ENCODE peak calls at places on chromosomes 13 and 19, in four cellular contexts. One of them, this sample, is unnamed.

GRCh38 chr13:90889906-90890305 is 457.6 kb upstream of the MIR17HG start:
- DNase-seq in nephron progenitor cell: no peak
- DNase-seq in thyroid gland: no peak
- DNase-seq in fibroblast of pulmonary artery: no peak
- DNase-seq in this sample: no peak

GRCh38 chr19:6219592-6220290 is 60.0 kb downstream of the MLLT1 start:
- DNase-seq in nephron progenitor cell: no peak
- DNase-seq in thyroid gland: no peak
- DNase-seq in fibroblast of pulmonary artery: peak; percentile 30
- DNase-seq in this sample: no peak

GRCh38 chr19:51203941-51204720 is 20.7 kb upstream of the CD33 start:
- DNase-seq in nephron progenitor cell: no peak
- DNase-seq in thyroid gland: peak; percentile 53
- DNase-seq in fibroblast of pulmonary artery: no peak
- DNase-seq in this sample: no peak

GRCh38 chr13:105783261-105783660 is 752.2 kb downstream of the EFNB2 start:
- DNase-seq in nephron progenitor cell: no peak
- DNase-seq in thyroid gland: no peak
- DNase-seq in fibroblast of pulmonary artery: no peak
- DNase-seq in this sample: no peak

GRCh38 chr13:90538063-90538462 is 809.4 kb upstream of the MIR17HG start:
- DNase-seq in nephron progenitor cell: no peak
- DNase-seq in thyroid gland: no peak
- DNase-seq in fibroblast of pulmonary artery: no peak
- DNase-seq in this sample: no peak

GRCh38 chr13:104006625-104007061 is 940.4 kb upstream of the SLC10A2 start:
- DNase-seq in nephron progenitor cell: no peak
- DNase-seq in thyroid gland: no peak
- DNase-seq in fibroblast of pulmonary artery: peak; percentile 45
- DNase-seq in this sample: no peak

GRCh38 chr13:20274466-20274865 is 42.3 kb upstream of the GJB6 start:
- DNase-seq in nephron progenitor cell: no peak
- DNase-seq in thyroid gland: peak; percentile 67
- DNase-seq in fibroblast of pulmonary artery: no peak
- DNase-seq in this sample: no peak

GRCh38 chr19:27909861-27910260 is 1303.1 kb downstream of the UQCRFS1 start:
- DNase-seq in nephron progenitor cell: no peak
- DNase-seq in thyroid gland: no peak
- DNase-seq in fibroblast of pulmonary artery: no peak
- DNase-seq in this sample: no peak

GRCh38 chr13:74675185-74675584 is 541.0 kb upstream of the KLF12 start:
- DNase-seq in nephron progenitor cell: no peak
- DNase-seq in thyroid gland: no peak
- DNase-seq in fibroblast of pulmonary artery: peak; percentile 10
- DNase-seq in this sample: no peak

GRCh38 chr13:64428196-64428595 is 2801.9 kb downstream of the PCDH9 start:
- DNase-seq in nephron progenitor cell: no peak
- DNase-seq in thyroid gland: no peak
- DNase-seq in fibroblast of pulmonary artery: peak; percentile 3
- DNase-seq in this sample: no peak

GRCh38 chr13:79679334-79679733 is 198.4 kb downstream of the NDFIP2 start:
- DNase-seq in nephron progenitor cell: peak; percentile 79
- DNase-seq in thyroid gland: peak; percentile 81
- DNase-seq in fibroblast of pulmonary artery: peak; percentile 88
- DNase-seq in this sample: peak; percentile 71

GRCh38 chr19:41767105-41767504 is 11.8 kb downstream of the CEACAM6 start:
- DNase-seq in nephron progenitor cell: no peak
- DNase-seq in thyroid gland: no peak
- DNase-seq in fibroblast of pulmonary artery: no peak
- DNase-seq in this sample: no peak

GRCh38 chr19:31350033-31350692 is 927 bp upstream of the TSHZ3 start:
- DNase-seq in nephron progenitor cell: peak; percentile 51
- DNase-seq in thyroid gland: peak; percentile 53
- DNase-seq in fibroblast of pulmonary artery: peak; percentile 34
- DNase-seq in this sample: no peak

GRCh38 chr13:44664308-44664707 is 88.2 kb upstream of the TSC22D1 start:
- DNase-seq in nephron progenitor cell: no peak
- DNase-seq in thyroid gland: no peak
- DNase-seq in fibroblast of pulmonary artery: no peak
- DNase-seq in this sample: no peak

GRCh38 chr13:101552797-101553196 is 100.3 kb downstream of the ITGBL1 start:
- DNase-seq in nephron progenitor cell: no peak
- DNase-seq in thyroid gland: no peak
- DNase-seq in fibroblast of pulmonary artery: peak; percentile 52
- DNase-seq in this sample: no peak

GRCh38 chr13:33757713-33758112 is 60.2 kb upstream of the RFC3 start:
- DNase-seq in nephron progenitor cell: no peak
- DNase-seq in thyroid gland: no peak
- DNase-seq in fibroblast of pulmonary artery: no peak
- DNase-seq in this sample: no peak

GRCh38 chr13:54383604-54384003 is 1355.0 kb downstream of the OLFM4 start:
- DNase-seq in nephron progenitor cell: no peak
- DNase-seq in thyroid gland: no peak
- DNase-seq in fibroblast of pulmonary artery: no peak
- DNase-seq in this sample: no peak

GRCh38 chr13:87680298-87680697 is 9.1 kb downstream of the SLITRK5 start:
- DNase-seq in nephron progenitor cell: no peak
- DNase-seq in thyroid gland: peak; percentile 37
- DNase-seq in fibroblast of pulmonary artery: no peak
- DNase-seq in this sample: no peak

GRCh38 chr19:43774103-43774939 is 6.5 kb downstream of the KCNN4 start:
- DNase-seq in nephron progenitor cell: peak; percentile 86
- DNase-seq in thyroid gland: peak; percentile 40
- DNase-seq in fibroblast of pulmonary artery: peak; percentile 57
- DNase-seq in this sample: peak; percentile 72

GRCh38 chr13:71879129-71879535 is 12.1 kb upstream of the DACH1 start:
- DNase-seq in nephron progenitor cell: peak; percentile 18
- DNase-seq in thyroid gland: no peak
- DNase-seq in fibroblast of pulmonary artery: peak; percentile 69
- DNase-seq in this sample: no peak

GRCh38 chr19:47798904-47799266 is 5.5 kb downstream of the TPRX1 start:
- DNase-seq in nephron progenitor cell: no peak
- DNase-seq in thyroid gland: no peak
- DNase-seq in fibroblast of pulmonary artery: no peak
- DNase-seq in this sample: no peak

GRCh38 chr13:48410199-48410598 is 2.7 kb downstream of the LPAR6 start:
- DNase-seq in nephron progenitor cell: no peak
- DNase-seq in thyroid gland: no peak
- DNase-seq in fibroblast of pulmonary artery: no peak
- DNase-seq in this sample: no peak

GRCh38 chr19:51431124-51431523 is 13.7 kb upstream of the SIGLEC10 start:
- DNase-seq in nephron progenitor cell: no peak
- DNase-seq in thyroid gland: no peak
- DNase-seq in fibroblast of pulmonary artery: no peak
- DNase-seq in this sample: no peak

GRCh38 chr19:45075215-45076028 is 856 bp downstream of the ZNF296 start:
- DNase-seq in nephron progenitor cell: peak; percentile 28
- DNase-seq in thyroid gland: peak; percentile 81
- DNase-seq in fibroblast of pulmonary artery: no peak
- DNase-seq in this sample: no peak

GRCh38 chr13:114283581-114283980 is 2.2 kb downstream of the UPF3A start:
- DNase-seq in nephron progenitor cell: no peak
- DNase-seq in thyroid gland: no peak
- DNase-seq in fibroblast of pulmonary artery: no peak
- DNase-seq in this sample: no peak

GRCh38 chr19:45474941-45475516 is 7.2 kb downstream of the FOSB start:
- DNase-seq in nephron progenitor cell: no peak
- DNase-seq in thyroid gland: peak; percentile 35
- DNase-seq in fibroblast of pulmonary artery: peak; percentile 60
- DNase-seq in this sample: no peak

GRCh38 chr13:21673592-21674270 is 2.9 kb downstream of the FGF9 start:
- DNase-seq in nephron progenitor cell: peak; percentile 71
- DNase-seq in thyroid gland: peak; percentile 52
- DNase-seq in fibroblast of pulmonary artery: peak; percentile 29
- DNase-seq in this sample: peak; percentile 57

GRCh38 chr13:57326532-57326931 is 159.5 kb downstream of the PRR20E start:
- DNase-seq in nephron progenitor cell: no peak
- DNase-seq in thyroid gland: no peak
- DNase-seq in fibroblast of pulmonary artery: no peak
- DNase-seq in this sample: no peak

GRCh38 chr19:679418-680286 is 3.5 kb downstream of the FSTL3 start:
- DNase-seq in nephron progenitor cell: peak; percentile 61
- DNase-seq in thyroid gland: peak; percentile 47
- DNase-seq in fibroblast of pulmonary artery: peak; percentile 88
- DNase-seq in this sample: peak; percentile 38

GRCh38 chr13:51834581-51835158 is 10.3 kb downstream of the TMEM272 start:
- DNase-seq in nephron progenitor cell: no peak
- DNase-seq in thyroid gland: no peak
- DNase-seq in fibroblast of pulmonary artery: no peak
- DNase-seq in this sample: no peak

GRCh38 chr19:4114181-4114580 is 9.7 kb downstream of the MAP2K2 start:
- DNase-seq in nephron progenitor cell: no peak
- DNase-seq in thyroid gland: no peak
- DNase-seq in fibroblast of pulmonary artery: no peak
- DNase-seq in this sample: no peak

GRCh38 chr19:4113398-4114088 is 10.4 kb downstream of the MAP2K2 start:
- DNase-seq in nephron progenitor cell: no peak
- DNase-seq in thyroid gland: no peak
- DNase-seq in fibroblast of pulmonary artery: no peak
- DNase-seq in this sample: no peak

GRCh38 chr19:4115818-4116385 is 8.0 kb downstream of the MAP2K2 start:
- DNase-seq in nephron progenitor cell: no peak
- DNase-seq in thyroid gland: no peak
- DNase-seq in fibroblast of pulmonary artery: no peak
- DNase-seq in this sample: no peak

GRCh38 chr19:4112367-4112766 is 11.6 kb downstream of the MAP2K2 start:
- DNase-seq in nephron progenitor cell: no peak
- DNase-seq in thyroid gland: no peak
- DNase-seq in fibroblast of pulmonary artery: no peak
- DNase-seq in this sample: no peak

GRCh38 chr19:4115050-4115817 is 8.7 kb downstream of the MAP2K2 start:
- DNase-seq in nephron progenitor cell: no peak
- DNase-seq in thyroid gland: no peak
- DNase-seq in fibroblast of pulmonary artery: no peak
- DNase-seq in this sample: no peak
- TF ChIP-seq CTCF in nephron progenitor cell: no peak
- TF ChIP-seq CTCF in thyroid gland: no peak
- TF ChIP-seq CTCF in fibroblast of pulmonary artery: no peak
- TF ChIP-seq CTCF in this sample: no peak

DNA sequence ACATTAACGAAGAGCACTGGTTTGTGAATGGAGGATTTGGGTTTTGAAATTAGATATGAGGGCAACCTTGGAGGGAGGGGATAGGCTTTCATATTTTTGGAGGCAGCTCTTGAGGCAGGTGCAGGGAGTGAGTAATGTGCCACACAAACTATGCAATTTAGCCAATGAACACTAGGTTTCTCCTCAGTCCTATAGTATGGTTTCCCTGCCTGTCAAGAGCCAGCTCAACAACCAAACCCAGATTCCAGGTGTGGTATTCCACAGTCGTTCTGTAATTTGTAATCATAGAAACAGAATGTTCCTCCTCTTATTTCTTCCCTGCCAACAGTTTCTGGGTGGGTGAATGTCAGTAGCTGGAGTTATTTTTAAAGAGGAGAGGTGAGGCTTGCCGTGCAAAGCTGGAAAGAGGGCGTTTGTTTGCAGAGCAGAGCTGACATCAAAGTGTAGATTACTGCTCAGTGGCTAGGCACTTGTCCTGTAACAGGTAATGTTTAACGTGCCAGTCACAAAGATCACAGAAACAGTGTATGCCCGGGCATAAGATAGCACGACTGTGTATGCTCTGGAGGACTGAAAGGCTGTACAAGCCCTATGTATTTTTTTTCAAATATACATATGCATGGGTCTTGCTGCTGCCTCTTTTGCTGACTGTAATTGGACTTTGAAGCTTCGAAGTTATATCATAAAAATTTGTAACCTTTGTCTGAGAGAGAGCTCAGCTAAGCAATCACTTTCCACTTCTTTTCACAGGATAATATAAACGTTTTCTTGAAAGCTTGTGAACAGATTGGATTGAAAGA is 124.3 kb downstream of the LMO7 start:
- DNase-seq in nephron progenitor cell: no peak
- DNase-seq in thyroid gland: peak; percentile 75
- DNase-seq in fibroblast of pulmonary artery: no peak
- DNase-seq in this sample: no peak
- TF ChIP-seq CTCF in nephron progenitor cell: no peak
- TF ChIP-seq CTCF in thyroid gland: peak; percentile 20
- TF ChIP-seq CTCF in fibroblast of pulmonary artery: no peak
- TF ChIP-seq CTCF in this sample: no peak

GRCh38 chr19:3810708-3811355 is 24.7 kb upstream of the MATK start:
- DNase-seq in nephron progenitor cell: no peak
- DNase-seq in thyroid gland: no peak
- DNase-seq in fibroblast of pulmonary artery: no peak
- DNase-seq in this sample: no peak

GRCh38 chr19:3807574-3808354 is 21.6 kb upstream of the MATK start:
- DNase-seq in nephron progenitor cell: no peak
- DNase-seq in thyroid gland: no peak
- DNase-seq in fibroblast of pulmonary artery: no peak
- DNase-seq in this sample: no peak

GRCh38 chr19:3807131-3807480 is 20.9 kb upstream of the MATK start:
- DNase-seq in nephron progenitor cell: no peak
- DNase-seq in thyroid gland: no peak
- DNase-seq in fibroblast of pulmonary artery: no peak
- DNase-seq in this sample: no peak

GRCh38 chr19:3809881-3810707 is 23.9 kb upstream of the MATK start:
- DNase-seq in nephron progenitor cell: no peak
- DNase-seq in thyroid gland: no peak
- DNase-seq in fibroblast of pulmonary artery: no peak
- DNase-seq in this sample: no peak

DNA sequence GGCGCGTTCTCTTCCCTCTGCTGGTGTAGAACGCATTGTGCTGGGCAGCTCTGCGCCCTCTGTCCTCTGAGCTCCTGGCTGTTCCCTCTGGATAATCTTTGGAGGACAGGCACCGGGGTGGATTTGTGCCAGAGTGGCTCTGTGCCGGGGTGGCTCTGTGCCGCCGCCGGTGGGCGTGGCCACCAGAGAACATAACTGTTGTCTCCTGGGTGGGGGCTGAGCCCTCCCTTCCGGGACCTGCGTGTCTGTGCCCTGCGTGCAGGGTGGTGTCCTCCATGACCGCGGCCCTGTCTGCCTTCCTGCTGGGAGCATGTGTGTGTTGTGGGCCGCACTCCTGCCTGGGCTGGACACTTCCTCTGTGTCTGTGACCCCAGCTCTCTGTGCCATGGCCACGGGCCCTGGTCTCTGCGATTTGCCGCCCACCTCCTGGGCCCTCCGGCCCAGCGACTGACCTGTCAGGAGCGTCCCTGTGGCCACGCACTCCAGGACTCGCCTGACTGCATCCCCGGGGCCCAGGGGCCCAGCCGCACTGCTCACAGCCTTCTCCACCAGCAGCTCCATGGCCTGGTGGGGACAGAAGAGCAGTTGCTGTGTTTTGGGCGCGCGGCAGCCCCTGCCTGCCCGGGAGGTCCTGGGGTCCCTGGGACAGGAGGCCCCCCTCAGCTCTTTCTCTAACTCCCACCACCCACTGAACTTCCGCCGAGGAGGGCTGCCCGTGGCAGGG is 22.4 kb upstream of the MATK start:
- DNase-seq in nephron progenitor cell: no peak
- DNase-seq in thyroid gland: peak; percentile 84
- DNase-seq in fibroblast of pulmonary artery: no peak
- DNase-seq in this sample: no peak
- TF ChIP-seq CTCF in nephron progenitor cell: no peak
- TF ChIP-seq CTCF in thyroid gland: no peak
- TF ChIP-seq CTCF in fibroblast of pulmonary artery: no peak
- TF ChIP-seq CTCF in this sample: no peak

GRCh38 chr13:89113744-89114143 is 1442.6 kb downstream of the SLITRK5 start:
- DNase-seq in nephron progenitor cell: no peak
- DNase-seq in thyroid gland: no peak
- DNase-seq in fibroblast of pulmonary artery: no peak
- DNase-seq in this sample: no peak

GRCh38 chr13:89115307-89115706 is 1444.1 kb downstream of the SLITRK5 start:
- DNase-seq in nephron progenitor cell: no peak
- DNase-seq in thyroid gland: no peak
- DNase-seq in fibroblast of pulmonary artery: no peak
- DNase-seq in this sample: no peak
- TF ChIP-seq CTCF in nephron progenitor cell: peak; percentile 10
- TF ChIP-seq CTCF in thyroid gland: no peak
- TF ChIP-seq CTCF in fibroblast of pulmonary artery: peak; percentile 1
- TF ChIP-seq CTCF in this sample: peak; percentile 42